ENCODE peak calls at places on chromosomes 16 and 17, in four cellular contexts. L is body of pancreas, E is esophagus squamous epithelium, C is heart left ventricle. B is an unnamed sample.
A peak's percentile ranks its signal among the peaks of the same experiment; 100 is the strongest.

GRCh38 chr17:8997994-8998628 is 23.2 kb upstream of the NTN1 start:
- DNase-seq in C (peak; percentile 44), L (peak; percentile 70), E (no peak), B (no peak)

GRCh38 chr17:42389135-42389417 is 834 bp upstream of the STAT3 start:
- DNase-seq in C (no peak), E (no peak), L (no peak), B (no peak)

GRCh38 chr17:45794840-45795239 is 10.7 kb downstream of the CRHR1 start:
- DNase-seq in E (no peak), C (no peak), L (no peak), B (no peak)

GRCh38 chr17:37848690-37849616 is 75.3 kb upstream of the TBC1D3K start:
- DNase-seq in C (no peak), E (no peak), L (no peak), B (no peak)

GRCh38 chr17:31583795-31584340 is 192.4 kb downstream of the RAB11FIP4 start:
- DNase-seq in E (no peak), L (no peak), C (no peak), B (no peak)

GRCh38 chr17:17749921-17750320 is 68.7 kb downstream of the RAI1 start:
- DNase-seq in E (no peak), C (no peak), L (peak; percentile 66), B (no peak)

GRCh38 chr17:28493467-28493866 is 12.7 kb upstream of the FOXN1 start:
- DNase-seq in L (no peak), C (no peak), E (no peak), B (no peak)

GRCh38 chr16:57318240-57318970 is 33.9 kb upstream of the PLLP start:
- DNase-seq in L (no peak), E (no peak), C (no peak), B (no peak)

GRCh38 chr17:77011173-77012011 is 129.4 kb upstream of the SEC14L1 start:
- DNase-seq in L (peak; percentile 28), E (no peak), C (no peak), B (no peak)

GRCh38 chr17:1904273-1905052 is 74.7 kb downstream of the RPA1 start:
- DNase-seq in C (no peak), E (no peak), L (no peak), B (no peak)
- H3K27ac ChIP-seq in C (no peak overlapping the region), E (no peak overlapping the region), L (no peak overlapping the region), B (peak overlapping the region; percentile 9)

DNA sequence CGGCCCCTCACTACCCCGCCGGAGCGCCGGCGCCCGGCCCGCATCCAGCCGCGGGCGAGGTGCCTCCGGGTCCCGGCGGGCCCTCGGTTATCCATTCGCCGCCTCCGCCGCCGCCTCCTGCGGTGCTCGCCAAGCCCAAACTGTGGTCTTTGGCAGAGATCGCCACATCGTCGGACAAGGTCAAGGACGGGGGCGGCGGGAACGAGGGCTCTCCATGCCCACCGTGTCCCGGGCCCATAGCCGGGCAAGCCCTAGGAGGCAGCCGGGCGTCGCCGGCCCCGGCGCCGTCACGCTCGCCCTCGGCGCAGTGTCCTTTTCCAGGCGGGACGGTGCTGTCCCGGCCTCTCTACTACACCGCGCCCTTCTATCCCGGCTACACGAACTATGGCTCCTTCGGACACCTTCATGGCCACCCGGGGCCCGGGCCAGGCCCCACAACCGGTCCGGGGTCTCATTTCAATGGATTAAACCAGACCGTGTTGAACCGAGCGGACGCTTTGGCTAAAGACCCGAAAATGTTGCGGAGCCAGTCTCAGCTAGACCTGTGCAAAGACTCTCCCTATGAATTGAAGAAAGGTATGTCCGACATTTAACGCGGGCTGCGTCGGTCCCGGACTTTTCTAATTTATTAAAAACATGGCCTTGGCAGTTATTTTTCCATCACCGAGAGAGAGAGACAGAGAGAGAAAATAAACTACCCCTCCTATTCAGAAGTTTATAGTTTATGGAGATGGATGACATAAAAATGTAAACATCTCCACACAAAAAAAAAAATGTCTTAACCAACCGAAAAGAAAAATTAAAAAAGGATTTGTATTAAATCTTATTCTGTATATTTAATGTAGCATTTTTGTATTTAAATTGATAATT is 2.9 kb downstream of the IRX5 start:
- DNase-seq in E (no peak), L (no peak), C (no peak), B (no peak)
- H3K4me3 ChIP-seq in E (peak overlapping the region; percentile 63), L (no peak overlapping the region), C (peak overlapping the region; percentile 19), B (no peak overlapping the region)

GRCh38 chr17:47718634-47719405 is 14.2 kb upstream of the TBX21 start:
- DNase-seq in L (no peak), E (no peak), C (no peak), B (no peak)

GRCh38 chr17:47716381-47716780 is 16.7 kb upstream of the TBX21 start:
- DNase-seq in E (no peak), C (no peak), L (no peak), B (no peak)

GRCh38 chr17:47717261-47717697 is 15.8 kb upstream of the TBX21 start:
- DNase-seq in L (no peak), C (no peak), E (no peak), B (no peak)

GRCh38 chr17:47719411-47720152 is 13.5 kb upstream of the TBX21 start:
- DNase-seq in L (no peak), E (no peak), C (no peak), B (no peak)

GRCh38 chr17:47717845-47718621 is 15.0 kb upstream of the TBX21 start:
- DNase-seq in C (no peak), L (no peak), E (no peak), B (no peak)
- H3K4me1 ChIP-seq in C (peaks cover 4% of the 10 kb centered on the region), L (peaks cover 8% of the 10 kb centered on the region), E (peaks cover 12% of the 10 kb centered on the region), B (no peaks in the 10 kb centered on the region)

GRCh38 chr16:67661864-67662652 is 1.3 kb downstream of the PARD6A start:
- DNase-seq in E (no peak), C (no peak), L (no peak), B (no peak)

GRCh38 chr16:67662653-67663010 is 1.9 kb downstream of the PARD6A start:
- DNase-seq in L (no peak), E (no peak), C (no peak), B (no peak)

GRCh38 chr16:67660564-67661028 is at the start of gene PARD6A:
- DNase-seq in C (peak; percentile 96), L (peak; percentile 96), E (peak; percentile 63), B (peak; percentile 90)

GRCh38 chr16:67659675-67660563 is at the start of gene ACD:
- DNase-seq in C (peak; percentile 91), L (peak; percentile 89), E (peak; percentile 50), B (peak; percentile 73)

GRCh38 chr16:67661101-67661661 is 421 bp downstream of the PARD6A start:
- DNase-seq in E (no peak), L (peak; percentile 69), C (no peak), B (no peak)
- H3K27ac ChIP-seq in E (peak overlapping the region; percentile 96), L (peak overlapping the region; percentile 69), C (peak overlapping the region; percentile 75), B (peak overlapping the region; percentile 94)

DNA sequence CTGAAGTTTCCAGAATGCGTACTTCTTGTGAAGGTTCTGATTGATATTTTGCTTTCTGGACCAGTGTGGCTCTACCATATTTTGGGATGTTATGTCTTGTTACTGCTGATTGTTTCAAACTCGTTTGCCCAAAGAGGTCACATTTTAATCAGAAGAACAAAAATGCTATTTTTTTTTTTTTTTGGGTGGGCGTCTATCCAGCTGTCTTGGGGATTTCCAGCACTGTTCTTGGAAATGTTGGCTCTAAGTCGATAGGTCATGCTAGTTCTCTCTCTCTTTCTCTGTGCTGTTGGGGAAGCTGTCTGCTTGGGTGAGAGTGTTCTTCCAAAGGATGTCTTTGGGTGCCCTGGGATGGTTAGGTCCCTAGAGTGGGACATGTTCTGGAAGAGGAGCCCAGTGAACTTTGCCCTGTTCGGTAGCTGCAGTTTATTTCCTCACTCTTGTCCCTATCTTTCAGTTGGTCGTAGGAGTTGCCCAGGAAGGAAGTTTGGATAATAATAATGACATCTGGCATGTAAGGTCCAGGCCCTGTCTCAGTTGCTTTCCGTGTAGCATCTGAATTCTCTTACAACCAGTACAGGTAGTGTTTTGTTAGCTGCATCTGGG is 2.9 kb downstream of the IRF8 start:
- DNase-seq in E (no peak), C (no peak), L (no peak), B (no peak)
- H3K4me3 ChIP-seq in E (no peak overlapping the region), C (no peak overlapping the region), L (no peak overlapping the region), B (no peak overlapping the region)

GRCh38 chr17:69425978-69426377 is 11.5 kb downstream of the MAP2K6 start:
- DNase-seq in C (no peak), E (no peak), L (no peak), B (no peak)
- H3K4me1 ChIP-seq in C (no peaks in the 10 kb centered on the region), E (peaks cover 3% of the 10 kb centered on the region), L (no peaks in the 10 kb centered on the region), B (peaks cover 42% of the 10 kb centered on the region)

GRCh38 chr16:85401917-85402766 is 211.0 kb upstream of the GSE1 start:
- DNase-seq in L (peak; percentile 1), E (no peak), C (peak; percentile 15), B (peak; percentile 7)
- H3K27ac ChIP-seq in L (no peak overlapping the region), E (no peak overlapping the region), C (no peak overlapping the region), B (no peak overlapping the region)